ENCODE peak calls at places on chromosomes 5 and 9, in six cellular contexts. L is fibroblast of lung, F is HepG2, V is SK-N-SH, J is tibial artery, H is right lobe of liver. T is an unnamed sample.

GRCh38 chr5:147887925-147888324 is 9.4 kb downstream of the SCGB3A2 start:
- DNase-seq in H (no peak), J (no peak), L (no peak), V (no peak), F (no peak), T (no peak)

GRCh38 chr9:749712-750111 is 91.8 kb upstream of the DMRT1 start:
- DNase-seq in V (no peak), F (no peak), H (no peak), J (no peak), L (no peak), T (no peak)

GRCh38 chr9:15724006-15724405 is 171.2 kb downstream of the CCDC171 start:
- DNase-seq in J (no peak), V (no peak), H (no peak), L (peak; percentile 87), F (no peak), T (peak; percentile 39)

GRCh38 chr5:88552406-88552805 is 283.8 kb upstream of the TMEM161B start:
- DNase-seq in V (no peak), L (no peak), F (no peak), J (no peak), H (no peak), T (no peak)

GRCh38 chr5:139725073-139725830 is 70.4 kb upstream of the PSD2 start:
- DNase-seq in H (no peak), L (peak; percentile 91), F (peak; percentile 77), J (peak; percentile 94), V (peak; percentile 85), T (peak; percentile 30)

GRCh38 chr9:21833090-21833801 is 30.8 kb downstream of the MTAP start:
- DNase-seq in L (no peak), H (no peak), J (no peak), F (no peak), V (no peak), T (no peak)

GRCh38 chr9:117677578-117677977 is 26.6 kb upstream of the TLR4 start:
- DNase-seq in L (no peak), H (no peak), F (no peak), V (no peak), J (no peak), T (no peak)

GRCh38 chr9:36827593-36827992 is 206.5 kb downstream of the PAX5 start:
- DNase-seq in H (no peak), L (no peak), V (no peak), F (no peak), J (no peak), T (no peak)

GRCh38 chr9:15370496-15371464 is 51.9 kb upstream of the SNAPC3 start:
- DNase-seq in V (peak; percentile 77), H (no peak), L (peak; percentile 14), J (no peak), F (no peak), T (no peak)

GRCh38 chr9:93054758-93055704 is 3.5 kb upstream of the SUSD3 start:
- DNase-seq in L (peak; percentile 6), V (no peak), F (no peak), J (no peak), H (no peak), T (no peak)

GRCh38 chr5:129474544-129474943 is 14.4 kb downstream of the ADAMTS19 start:
- DNase-seq in F (no peak), V (peak; percentile 35), L (no peak), J (no peak), H (no peak), T (no peak)

GRCh38 chr9:103243553-103243952 is 248.4 kb downstream of the CYLC2 start:
- DNase-seq in L (no peak), J (no peak), V (no peak), F (no peak), H (no peak), T (no peak)

GRCh38 chr5:76700571-76700970 is 15.4 kb upstream of the F2R start:
- DNase-seq in F (no peak), V (no peak), H (no peak), J (no peak), L (no peak), T (no peak)

GRCh38 chr5:138408023-138408422 is 30.8 kb upstream of the REEP2 start:
- DNase-seq in H (no peak), V (no peak), J (no peak), L (no peak), F (no peak), T (no peak)

GRCh38 chr9:35935261-35935660 is 22.7 kb downstream of the OR2S2 start:
- DNase-seq in L (peak; percentile 47), J (no peak), F (no peak), V (no peak), H (no peak), T (no peak)

GRCh38 chr5:120122711-120123110 is 341.4 kb upstream of the PRR16 start:
- DNase-seq in V (no peak), H (no peak), J (no peak), F (no peak), L (no peak), T (no peak)

GRCh38 chr5:7436521-7436920 is 40.6 kb downstream of the ADCY2 start:
- DNase-seq in J (no peak), H (no peak), V (no peak), F (no peak), L (no peak), T (no peak)

GRCh38 chr5:14125262-14125661 is 17.9 kb upstream of the TRIO start:
- DNase-seq in J (no peak), L (no peak), F (no peak), H (no peak), V (no peak), T (no peak)

GRCh38 chr5:6348476-6349000 is 29.8 kb downstream of the MED10 start:
- DNase-seq in L (no peak), V (no peak), F (no peak), J (peak; percentile 55), H (no peak), T (no peak)

GRCh38 chr9:98606730-98607129 is 102.0 kb downstream of the GABBR2 start:
- DNase-seq in H (no peak), L (no peak), F (no peak), V (no peak), J (no peak), T (no peak)

GRCh38 chr9:19493845-19494244 is 85.0 kb downstream of the ACER2 start:
- DNase-seq in J (no peak), F (no peak), V (no peak), L (no peak), H (no peak), T (no peak)

GRCh38 chr9:114925672-114926071 is 4.7 kb downstream of the TNFSF8 start:
- DNase-seq in L (no peak), V (no peak), H (no peak), F (no peak), J (no peak), T (no peak)

GRCh38 chr9:76567086-76567485 is 108.1 kb downstream of the GCNT1 start:
- DNase-seq in L (no peak), H (no peak), F (no peak), J (no peak), V (no peak), T (no peak)

GRCh38 chr5:50646591-50646990 is 19.8 kb upstream of the PARP8 start:
- DNase-seq in F (no peak), V (no peak), H (no peak), L (no peak), J (no peak), T (no peak)

GRCh38 chr5:177367981-177368960 is 10.5 kb downstream of the RGS14 start:
- DNase-seq in F (no peak), V (no peak), J (no peak), H (no peak), L (no peak), T (no peak)

GRCh38 chr5:177366528-177367322 is 9.0 kb downstream of the RGS14 start:
- DNase-seq in J (peak; percentile 95), F (peak; percentile 75), H (peak; percentile 96), V (peak; percentile 99), L (peak; percentile 73), T (no peak)

GRCh38 chr5:177364159-177364962 is 6.6 kb downstream of the RGS14 start:
- DNase-seq in J (no peak), H (peak; percentile 37), L (no peak), F (no peak), V (no peak), T (no peak)

GRCh38 chr5:177367323-177367848 is 9.7 kb downstream of the RGS14 start:
- DNase-seq in V (no peak), J (no peak), L (no peak), H (no peak), F (no peak), T (no peak)

GRCh38 chr5:177365845-177366527 is 8.3 kb downstream of the RGS14 start:
- DNase-seq in V (peak; percentile 63), L (no peak), F (no peak), J (no peak), H (peak; percentile 53), T (no peak)
- H3K27ac ChIP-seq in V (peak overlapping the region; percentile 79), L (peak overlapping the region; percentile 75), F (peak overlapping the region; percentile 79), J (peak overlapping the region; percentile 88), H (peak overlapping the region; percentile 71), T (peak overlapping the region; percentile 86)

DNA sequence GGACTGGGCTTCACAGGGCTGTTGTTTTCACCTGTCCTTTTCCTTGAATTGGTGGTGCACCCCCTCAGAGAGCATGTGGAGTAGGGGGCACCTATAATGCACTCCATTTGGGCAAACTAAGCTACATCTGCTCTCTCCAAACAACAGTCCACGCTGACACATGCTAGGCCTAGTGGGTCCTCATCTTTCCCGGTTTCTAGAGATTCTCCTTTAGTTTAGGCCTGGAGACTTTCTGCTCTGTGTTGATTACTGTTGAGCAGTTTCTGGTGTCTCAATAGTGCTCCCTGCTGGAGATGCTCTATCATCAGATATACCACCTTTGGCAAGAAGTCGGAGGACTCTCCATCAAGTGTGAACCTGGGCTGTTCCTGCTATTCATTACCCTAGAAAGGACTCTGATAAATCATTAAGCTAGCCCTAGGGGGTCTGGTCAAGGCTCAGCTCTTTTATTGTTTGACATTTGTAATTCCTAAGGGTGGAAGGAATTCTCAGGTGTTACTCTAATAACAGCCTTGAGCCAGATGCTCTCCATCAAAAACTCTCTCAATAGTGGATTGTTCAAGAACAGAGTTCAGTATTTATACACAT is 64.0 kb upstream of the FYB1 start:
- DNase-seq in V (no peak), J (no peak), L (peak; percentile 78), F (peak; percentile 67), H (no peak), T (peak; percentile 29)
- TF ChIP-seq CTCF in V (peak; percentile 58), J (peak; percentile 45), L (peak; percentile 73), F (peak; percentile 81), H (peak; percentile 44), T (peak; percentile 81)

DNA sequence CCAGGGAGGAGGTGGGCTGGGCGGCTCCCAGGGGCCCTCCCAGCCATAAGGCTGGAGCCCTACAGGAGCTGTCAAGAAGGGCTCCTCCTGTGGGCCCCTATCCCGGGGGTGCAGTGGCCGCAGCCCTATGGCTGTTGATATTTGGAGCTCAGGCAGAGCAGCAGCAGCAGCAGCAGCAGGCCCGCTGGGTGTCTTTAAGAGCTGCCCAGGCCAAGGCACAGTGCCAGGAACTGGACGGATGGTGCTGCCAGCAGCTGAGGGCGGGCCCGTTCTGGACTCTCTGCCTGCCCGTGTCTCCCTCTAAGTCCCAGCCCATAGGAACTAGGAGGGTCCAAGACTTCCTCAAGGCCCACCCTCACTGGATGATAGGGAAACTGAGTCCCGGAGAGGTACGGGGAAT is 3.6 kb downstream of the AK1 start:
- DNase-seq in V (peak; percentile 69), L (peak; percentile 81), F (no peak), H (peak; percentile 85), J (peak; percentile 95), T (no peak)
- H3K4me3 ChIP-seq in V (no peak overlapping the region), L (no peak overlapping the region), F (no peak overlapping the region), H (no peak overlapping the region), J (peak overlapping the region; percentile 21), T (no peak overlapping the region)

GRCh38 chr5:141559481-141559880 is 59.3 kb downstream of the DIAPH1 start:
- DNase-seq in L (peak; percentile 70), H (no peak), F (no peak), V (no peak), J (no peak), T (no peak)
- H3K27ac ChIP-seq in L (peak overlapping the region; percentile 81), H (peak overlapping the region; percentile 76), F (no peak overlapping the region), V (peak overlapping the region; percentile 91), J (peak overlapping the region; percentile 79), T (no peak overlapping the region)